ENCODE peak calls at places on chromosome 15, in five cellular contexts. Z is IMR-90; K is CD8-positive, alpha-beta T cell; S is AG04450; Q is upper lobe of left lung. P is an unnamed sample.

GRCh38 chr15:71532994-71533393 is 277.4 kb upstream of the NR2E3 start:
- DNase-seq in S (no peak), K (no peak), Z (no peak), Q (no peak), P (no peak)

GRCh38 chr15:74242296-74242929 is 6.3 kb downstream of the CCDC33 start:
- DNase-seq in Z (peak; percentile 17), S (no peak), K (no peak), Q (no peak), P (no peak)

GRCh38 chr15:88986949-88987589 is 73.9 kb upstream of the MFGE8 start:
- DNase-seq in Z (no peak), K (no peak), S (no peak), Q (peak; percentile 40), P (no peak)

GRCh38 chr15:92076536-92076935 is 223.0 kb downstream of the SLCO3A1 start:
- DNase-seq in Z (no peak), Q (no peak), S (no peak), K (no peak), P (no peak)

GRCh38 chr15:79593119-79593869 is 161.2 kb downstream of the MINAR1 start:
- DNase-seq in K (no peak), Z (peak; percentile 22), Q (no peak), S (no peak), P (no peak)

GRCh38 chr15:59376735-59377134 is 4.1 kb upstream of the MYO1E start:
- DNase-seq in Z (no peak), Q (no peak), S (no peak), K (no peak), P (no peak)

GRCh38 chr15:82168296-82168695 is 94.2 kb downstream of the EFL1 start:
- DNase-seq in S (no peak), Z (no peak), Q (no peak), K (no peak), P (no peak)

GRCh38 chr15:65868546-65869126 is 655 bp upstream of the RAB11A start:
- DNase-seq in Z (no peak), S (no peak), Q (no peak), K (no peak), P (no peak)

GRCh38 chr15:80739919-80740318 is 39.3 kb upstream of the CEMIP start:
- DNase-seq in Z (no peak), K (no peak), Q (no peak), S (no peak), P (no peak)

GRCh38 chr15:86611392-86612040 is 531.8 kb downstream of the AGBL1 start:
- DNase-seq in Z (no peak), K (no peak), S (no peak), Q (no peak), P (no peak)

GRCh38 chr15:80849308-80849707 is 70.1 kb downstream of the CEMIP start:
- DNase-seq in Q (no peak), Z (peak; percentile 93), S (peak; percentile 66), K (no peak), P (no peak)

GRCh38 chr15:23648920-23649515 is 1.4 kb upstream of the MAGEL2 start:
- DNase-seq in S (no peak), Q (no peak), K (no peak), Z (no peak), P (no peak)

GRCh38 chr15:70463453-70463834 is 299.9 kb downstream of the UACA start:
- DNase-seq in S (no peak), Q (no peak), Z (no peak), K (no peak), P (no peak)

GRCh38 chr15:40338921-40339620 is 1.7 kb downstream of the CCDC9B start:
- DNase-seq in Z (peak; percentile 93), K (no peak), Q (peak; percentile 39), S (peak; percentile 74), P (no peak)

GRCh38 chr15:56919708-56920637 is 1.5 kb downstream of the TCF12 start:
- DNase-seq in Q (no peak), K (peak; percentile 6), Z (peak; percentile 35), S (no peak), P (no peak)

GRCh38 chr15:25054329-25054728 is 99.5 kb downstream of the SNRPN start:
- DNase-seq in Z (no peak), K (no peak), S (no peak), Q (no peak), P (no peak)

GRCh38 chr15:25054943-25055342 is 100.2 kb downstream of the SNRPN start:
- DNase-seq in Q (no peak), S (no peak), K (no peak), Z (no peak), P (no peak)

GRCh38 chr15:25052191-25052999 is 97.6 kb downstream of the SNRPN start:
- DNase-seq in Q (no peak), Z (no peak), K (no peak), S (no peak), P (no peak)

GRCh38 chr15:25051399-25052154 is 96.8 kb downstream of the SNRPN start:
- DNase-seq in Q (no peak), Z (no peak), S (no peak), K (no peak), P (no peak)

GRCh38 chr15:25053000-25053815 is 98.4 kb downstream of the SNRPN start:
- DNase-seq in Z (no peak), Q (no peak), S (no peak), K (no peak), P (no peak)
- H3K9me3 ChIP-seq in Z (peaks cover 93% of the 10 kb centered on the region), Q (peaks cover 96% of the 10 kb centered on the region), S (peaks cover 95% of the 10 kb centered on the region), K (peaks cover 91% of the 10 kb centered on the region), P (peaks cover 51% of the 10 kb centered on the region)

GRCh38 chr15:94929282-94929681 is 697.9 kb downstream of the MCTP2 start:
- DNase-seq in Q (no peak), S (no peak), K (no peak), Z (no peak), P (no peak)
- H3K9me3 ChIP-seq in Q (no peaks in the 10 kb centered on the region), S (no peaks in the 10 kb centered on the region), K (no peaks in the 10 kb centered on the region), Z (peaks cover 4% of the 10 kb centered on the region), P (no peaks in the 10 kb centered on the region)

DNA sequence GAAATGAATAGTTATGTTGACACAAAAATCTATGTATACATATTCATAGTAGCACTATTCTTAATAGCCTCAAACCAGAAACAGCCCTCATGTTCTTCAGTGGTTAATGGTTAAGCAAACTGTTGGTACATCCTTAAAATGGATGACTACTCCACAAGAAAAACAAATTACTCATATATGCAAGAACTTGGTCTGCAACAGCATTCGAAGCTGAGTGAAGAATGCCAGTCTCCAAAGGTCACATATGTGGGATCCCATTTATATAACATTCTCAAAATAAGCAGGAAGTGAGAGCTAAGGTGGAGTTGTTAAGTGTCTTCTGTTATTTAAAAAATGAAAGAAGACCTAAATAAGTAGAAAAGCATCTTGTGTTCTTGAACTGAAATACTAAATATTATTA is 365.7 kb downstream of the GABRG3 start:
- DNase-seq in K (no peak), Z (no peak), Q (no peak), S (no peak), P (no peak)
- H3K9me3 ChIP-seq in K (no peaks in the 10 kb centered on the region), Z (peaks cover 26% of the 10 kb centered on the region), Q (no peaks in the 10 kb centered on the region), S (peaks cover 6% of the 10 kb centered on the region), P (no peaks in the 10 kb centered on the region)

DNA sequence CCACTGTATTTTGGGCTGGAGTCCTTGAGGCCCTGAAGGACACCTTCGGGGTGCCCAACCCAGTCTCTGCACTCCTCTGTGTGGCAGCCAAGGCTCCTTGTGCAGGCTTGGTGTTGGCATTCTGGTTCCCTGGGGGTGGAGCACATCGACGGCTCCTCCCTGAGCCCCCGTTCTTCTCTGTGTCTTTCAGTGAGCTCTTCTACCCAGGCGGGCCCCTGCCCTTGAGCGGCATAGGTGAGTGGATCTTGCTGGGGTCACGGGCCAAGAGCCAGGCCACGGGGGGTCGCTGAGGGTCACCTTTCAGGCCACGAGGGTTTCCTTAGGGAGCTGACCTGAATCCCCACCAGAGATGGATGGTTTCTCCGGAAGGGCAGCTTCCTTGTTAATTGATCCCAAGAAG is 234.8 kb downstream of the SNRPN start:
- DNase-seq in Z (no peak), K (no peak), Q (peak; percentile 49), S (no peak), P (no peak)
- H3K9me3 ChIP-seq in Z (peaks cover 83% of the 10 kb centered on the region), K (no peaks in the 10 kb centered on the region), Q (no peaks in the 10 kb centered on the region), S (peaks cover 100% of the 10 kb centered on the region), P (no peaks in the 10 kb centered on the region)

DNA sequence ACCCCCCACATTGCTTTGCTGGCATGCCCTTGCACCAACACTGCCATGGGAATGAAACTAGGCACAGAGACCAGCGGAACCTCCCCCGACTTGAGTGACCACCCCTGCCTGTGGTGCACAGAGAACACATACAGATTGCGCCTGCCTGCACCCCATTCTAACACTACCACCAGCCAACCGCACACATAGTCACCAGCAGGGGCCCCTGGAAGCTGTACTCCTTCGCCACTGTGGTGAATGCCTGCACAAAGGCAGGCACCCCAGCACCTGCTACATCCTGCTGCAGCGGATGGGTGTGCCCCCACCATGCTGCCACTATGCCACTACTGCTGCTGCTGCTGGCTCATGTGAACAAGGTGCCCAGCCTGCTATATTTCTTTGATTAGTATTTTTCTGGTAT is 27.4 kb upstream of the DNAAF4 start:
- DNase-seq in Z (no peak), K (no peak), S (no peak), Q (no peak), P (no peak)
- H3K9me3 ChIP-seq in Z (no peaks in the 10 kb centered on the region), K (no peaks in the 10 kb centered on the region), S (no peaks in the 10 kb centered on the region), Q (no peaks in the 10 kb centered on the region), P (no peaks in the 10 kb centered on the region)

P was measured in T-helper 17 cell.